ENCODE peak calls at places on chromosomes 11 and 22, in eight cellular contexts. K, M, W, H, G, U, R and Y are unnamed samples.
A peak's percentile ranks its signal among the peaks of the same experiment; 100 is the strongest.

GRCh38 chr11:44589301-44589700 is 23.8 kb downstream of the CD82 start:
- DNase-seq in M (no peak), H (no peak), G (no peak), W (no peak), R (no peak), U (peak; percentile 97), K (no peak), Y (no peak)

GRCh38 chr11:68213135-68213515 is at the start of gene KMT5B:
- DNase-seq in K (no peak), G (peak; percentile 41), U (peak; percentile 54), W (peak; percentile 59), R (peak; percentile 72), M (peak; percentile 83), H (no peak), Y (peak; percentile 63)

GRCh38 chr11:118618991-118619375 is 11.6 kb downstream of the PHLDB1 start:
- DNase-seq in M (peak; percentile 49), R (no peak), H (peak; percentile 43), K (no peak), G (no peak), W (no peak), U (peak; percentile 78), Y (no peak)

GRCh38 chr22:36461665-36462474 is 19.6 kb downstream of the TXN2 start:
- DNase-seq in H (peak; percentile 79), G (no peak), K (peak; percentile 70), R (peak; percentile 73), W (no peak), U (peak; percentile 94), M (peak; percentile 82), Y (no peak)

GRCh38 chr11:127632546-127632945 is 632.0 kb upstream of the KIRREL3 start:
- DNase-seq in W (no peak), R (no peak), H (no peak), M (no peak), G (no peak), K (no peak), U (no peak), Y (no peak)

GRCh38 chr11:108854366-108854765 is 189.5 kb downstream of the DDX10 start:
- DNase-seq in G (no peak), U (no peak), M (no peak), W (no peak), R (no peak), K (no peak), H (no peak), Y (no peak)

GRCh38 chr11:12724301-12725046 is 50.3 kb downstream of the TEAD1 start:
- DNase-seq in K (peak; percentile 12), W (peak; percentile 75), M (no peak), G (no peak), U (peak; percentile 95), H (peak; percentile 59), R (peak; percentile 95), Y (peak; percentile 94)

GRCh38 chr11:133753150-133753549 is 92.2 kb downstream of the SPATA19 start:
- DNase-seq in R (no peak), H (no peak), G (no peak), M (no peak), W (no peak), U (no peak), K (no peak), Y (no peak)

GRCh38 chr22:48173061-48173849 is 1410.8 kb downstream of the TBC1D22A start:
- DNase-seq in M (no peak), K (no peak), W (peak; percentile 19), G (no peak), U (no peak), H (no peak), R (no peak), Y (no peak)

GRCh38 chr11:34558673-34559072 is 45.1 kb upstream of the ELF5 start:
- DNase-seq in W (no peak), U (no peak), R (no peak), K (no peak), H (no peak), M (no peak), G (no peak), Y (no peak)

GRCh38 chr22:43346521-43346929 is 3.4 kb upstream of the SCUBE1 start:
- DNase-seq in U (no peak), H (peak; percentile 75), R (peak; percentile 85), G (peak; percentile 62), W (peak; percentile 66), M (peak; percentile 82), K (no peak), Y (peak; percentile 65)

GRCh38 chr11:59247535-59248227 is 35.0 kb upstream of the MPEG1 start:
- DNase-seq in U (peak; percentile 7), M (no peak), H (peak; percentile 59), W (no peak), K (no peak), G (no peak), R (no peak), Y (no peak)

GRCh38 chr11:120316880-120317688 is 8.0 kb upstream of the TLCD5 start:
- DNase-seq in M (peak; percentile 86), G (no peak), R (peak; percentile 74), H (peak; percentile 84), U (peak; percentile 29), W (peak; percentile 91), K (no peak), Y (peak; percentile 92)

GRCh38 chr11:62398011-62398994 is 20.5 kb upstream of the SCGB1A1 start:
- DNase-seq in W (no peak), K (no peak), U (peak; percentile 44), H (no peak), G (no peak), M (peak; percentile 64), R (no peak), Y (peak; percentile 34)

GRCh38 chr22:48559647-48560388 is 1267.9 kb downstream of the BRD1 start:
- DNase-seq in H (no peak), M (no peak), G (no peak), K (no peak), W (no peak), R (no peak), U (no peak), Y (no peak)

GRCh38 chr11:133955945-133956421 is 785 bp downstream of the IGSF9B start:
- DNase-seq in U (no peak), K (no peak), M (no peak), G (no peak), W (no peak), H (no peak), R (peak; percentile 50), Y (no peak)

GRCh38 chr22:41831383-41831782 is 1.5 kb upstream of the SREBF2 start:
- DNase-seq in R (no peak), M (no peak), W (no peak), H (no peak), G (no peak), U (no peak), K (no peak), Y (no peak)

DNA sequence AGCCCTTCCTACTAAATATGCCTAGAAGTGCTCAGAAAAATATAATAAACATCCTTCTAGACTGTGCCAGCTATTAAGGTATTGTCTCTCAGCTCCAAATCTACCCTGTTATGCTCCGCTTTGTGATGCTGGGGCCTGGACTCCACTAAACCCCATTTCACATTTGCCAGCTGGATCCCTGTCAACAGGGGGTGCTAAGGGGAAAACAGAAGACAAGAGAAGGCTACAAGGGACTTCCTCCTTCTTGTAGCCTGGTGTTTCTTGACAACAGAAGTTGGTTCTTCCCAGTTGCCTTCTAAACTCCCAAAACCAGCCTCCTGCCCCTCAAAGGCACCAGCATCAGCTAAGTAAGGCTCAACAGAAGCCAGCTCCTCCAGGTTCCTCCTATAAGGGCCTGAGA is 5.2 kb downstream of the NUMA1 start:
- DNase-seq in K (no peak), G (no peak), W (no peak), U (no peak), M (no peak), H (no peak), R (peak; percentile 58), Y (no peak)
- TF ChIP-seq CTCF in K (no peak), G (no peak), W (no peak), U (peak; percentile 15), M (no peak), H (no peak), R (peak; percentile 32), Y (no peak)

DNA sequence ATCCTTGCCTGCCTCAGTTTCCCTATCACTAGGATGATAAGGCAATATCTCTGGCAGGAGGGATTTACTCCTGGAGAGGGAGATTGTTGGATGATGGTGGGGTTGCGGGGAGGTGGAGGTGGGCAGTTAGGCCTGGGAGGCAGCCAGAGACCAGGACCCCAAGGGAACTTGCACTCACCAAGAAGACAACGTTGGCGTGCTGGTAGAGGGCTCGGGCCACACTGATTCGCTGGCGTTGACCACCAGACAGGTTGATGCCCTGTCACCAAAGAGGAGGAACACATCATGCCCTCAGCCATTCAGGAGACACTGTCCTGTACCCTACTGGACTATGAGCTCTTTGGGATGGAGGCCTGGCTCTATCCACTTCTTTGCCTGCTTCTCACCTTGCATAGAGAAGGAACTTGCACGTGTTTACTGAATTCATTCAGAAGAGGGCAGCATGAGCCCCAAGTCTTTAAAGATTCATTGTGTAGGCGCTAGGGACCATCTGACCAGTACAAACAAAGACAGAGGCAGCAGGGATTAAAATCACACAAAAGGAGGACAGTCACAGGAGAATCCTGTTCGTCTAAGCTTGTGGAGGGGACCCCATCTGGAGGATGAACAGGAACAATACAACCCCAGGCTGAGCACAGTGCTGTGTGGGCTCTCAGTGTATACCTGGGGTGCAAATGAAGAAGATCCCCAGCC is 24.2 kb upstream of the KCNJ11 start:
- DNase-seq in U (no peak), R (peak; percentile 34), M (no peak), K (no peak), W (no peak), G (no peak), H (peak; percentile 12), Y (no peak)
- TF ChIP-seq CTCF in U (no peak), R (no peak), M (no peak), K (no peak), W (no peak), G (no peak), H (no peak), Y (no peak)

DNA sequence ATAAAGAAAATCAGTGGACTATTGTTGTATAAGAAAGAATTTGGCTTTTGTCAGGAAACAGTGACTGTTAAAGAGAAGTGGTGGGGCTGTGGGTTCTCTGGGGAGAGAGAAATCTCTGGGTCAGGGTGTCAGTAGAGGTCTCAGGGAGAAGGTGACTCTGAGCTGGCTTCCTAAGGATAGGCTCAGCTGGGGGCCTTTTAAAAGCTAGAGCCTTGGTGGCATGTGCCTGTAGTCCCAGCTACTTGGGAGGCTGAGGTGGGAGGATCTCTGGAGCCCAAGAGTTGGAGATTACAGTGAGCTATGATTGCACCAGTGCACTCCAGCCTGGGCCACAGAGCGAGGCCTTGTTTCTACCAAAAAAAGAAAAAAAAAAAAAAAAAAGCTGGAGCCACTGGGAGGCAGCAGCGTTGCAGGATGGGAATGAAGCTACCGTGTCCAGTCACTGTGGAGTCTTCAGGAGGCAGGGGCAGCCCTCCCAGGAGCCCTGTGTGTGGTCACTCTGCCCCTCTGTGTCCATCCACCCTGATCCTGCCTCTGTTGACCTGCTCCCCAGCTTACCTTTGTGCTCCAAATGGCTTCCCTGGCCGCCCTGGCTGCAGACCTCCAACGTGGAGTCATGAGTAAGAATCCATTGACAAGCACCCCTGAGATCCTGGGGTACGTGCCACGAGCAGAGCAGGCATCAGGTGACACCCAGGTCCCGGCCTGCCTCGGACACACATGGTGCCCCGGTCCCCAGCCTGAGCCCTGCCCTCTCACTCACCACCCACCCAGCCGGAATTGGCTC is 5.4 kb upstream of the MIF start:
- DNase-seq in R (peak; percentile 54), G (no peak), K (no peak), U (peak; percentile 39), H (no peak), W (no peak), M (no peak), Y (no peak)
- TF ChIP-seq CTCF in R (peak; percentile 31), G (no peak), K (no peak), U (peak; percentile 46), H (no peak), W (no peak), M (no peak), Y (no peak)

DNA sequence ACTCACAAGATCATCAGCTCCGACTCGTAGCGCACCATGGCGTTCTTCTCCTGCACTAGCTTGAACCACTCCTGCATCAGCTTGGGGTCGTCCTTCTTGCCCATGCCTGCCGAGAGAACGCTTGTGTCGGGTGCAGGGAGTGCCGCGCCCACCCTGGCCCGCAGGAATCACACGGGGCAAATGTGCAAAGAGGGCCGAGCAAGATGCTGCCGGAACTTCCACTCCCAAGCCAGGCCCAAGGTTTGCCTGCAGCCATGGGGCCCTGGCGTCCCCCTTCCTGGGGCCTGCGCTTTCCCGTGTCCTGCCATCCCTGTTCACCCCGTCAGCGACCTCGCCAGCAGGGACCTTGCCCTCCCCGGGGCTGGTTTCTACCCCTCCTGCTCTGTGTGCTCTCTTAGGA is 16.9 kb upstream of the BID start:
- DNase-seq in U (no peak), M (no peak), H (no peak), G (no peak), K (no peak), R (no peak), W (no peak), Y (no peak)
- TF ChIP-seq CTCF in U (no peak), M (no peak), H (no peak), G (no peak), K (no peak), R (no peak), W (no peak), Y (no peak)